ENCODE peak calls at places on chromosome 14, in ten cellular contexts. I is sigmoid colon; V is CD4-positive, alpha-beta memory T cell; D is psoas muscle; Y is neuronal stem cell; T is kidney; H is A549; B is left ventricle myocardium inferior; X is esophagus squamous epithelium; E is astrocyte. W is an unnamed sample. For H3K9me3, the result is how much of the 10 kb centered on the place peaks cover.

GRCh38 chr14:89388853-89389252 is 28.2 kb downstream of the FOXN3 start:
- DNase-seq in Y (no peak), E (no peak), T (no peak), V (no peak), X (no peak), B (no peak), H (no peak), I (peak), D (no peak), W (no peak)

GRCh38 chr14:36256131-36256801 is 64.2 kb downstream of the MBIP start:
- DNase-seq in Y (no peak), V (no peak), T (no peak), X (no peak), E (no peak), H (no peak), B (no peak), I (no peak), D (no peak), W (no peak)

GRCh38 chr14:52166822-52167221 is 98.0 kb upstream of the NID2 start:
- DNase-seq in Y (no peak), V (no peak), B (no peak), D (no peak), X (no peak), H (no peak), E (no peak), T (peak), I (no peak), W (no peak)

GRCh38 chr14:104845033-104845666 is 19.9 kb upstream of the CEP170B start:
- DNase-seq in T (peak), Y (no peak), D (no peak), I (peak), E (no peak), H (no peak), V (no peak), B (no peak), X (no peak), W (no peak)

GRCh38 chr14:61927521-61927920 is 165.3 kb downstream of the SNAPC1 start:
- DNase-seq in B (no peak), H (no peak), I (no peak), V (no peak), E (peak), X (no peak), T (no peak), Y (no peak), D (no peak), W (no peak)

GRCh38 chr14:29528889-29529288 is 398.8 kb downstream of the PRKD1 start:
- DNase-seq in B (no peak), V (no peak), D (no peak), E (peak), X (no peak), I (no peak), Y (no peak), T (no peak), H (no peak), W (no peak)

GRCh38 chr14:23951590-23952143 is 1.9 kb upstream of the DHRS4 start:
- DNase-seq in Y (no peak), X (no peak), I (no peak), B (no peak), V (no peak), D (no peak), T (no peak), E (no peak), H (no peak), W (no peak)

GRCh38 chr14:43894534-43894933 is 612.5 kb downstream of the FSCB start:
- DNase-seq in V (no peak), Y (no peak), H (no peak), I (no peak), X (no peak), B (no peak), T (no peak), D (no peak), E (no peak), W (no peak)

GRCh38 chr14:51938137-51938536 is 51.2 kb upstream of the RTRAF start:
- DNase-seq in H (no peak), Y (no peak), I (no peak), E (no peak), D (no peak), V (no peak), T (no peak), X (no peak), B (no peak), W (no peak)

GRCh38 chr14:79483472-79483871 is 727.8 kb downstream of the DIO2 start:
- DNase-seq in E (peak), H (no peak), X (no peak), I (no peak), Y (no peak), B (no peak), V (no peak), D (no peak), T (no peak), W (no peak)

GRCh38 chr14:79476133-79476532 is 735.2 kb downstream of the DIO2 start:
- DNase-seq in Y (no peak), I (no peak), D (no peak), X (no peak), V (no peak), B (no peak), T (no peak), E (no peak), H (no peak), W (no peak)

GRCh38 chr14:79476552-79476951 is 734.8 kb downstream of the DIO2 start:
- DNase-seq in T (no peak), H (no peak), V (no peak), D (no peak), I (no peak), B (no peak), Y (no peak), X (no peak), E (no peak), W (no peak)

GRCh38 chr14:79483989-79484388 is 727.3 kb downstream of the DIO2 start:
- DNase-seq in H (no peak), T (no peak), D (no peak), Y (no peak), X (no peak), B (no peak), I (no peak), E (no peak), V (no peak), W (no peak)

GRCh38 chr14:79480212-79480611 is 731.1 kb downstream of the DIO2 start:
- DNase-seq in E (peak), V (no peak), D (no peak), Y (no peak), T (no peak), I (no peak), H (no peak), B (no peak), X (no peak), W (no peak)
- H3K9me3 ChIP-seq in E (under half), V (under half), D (under half), Y (under half), T (under half), I (under half), H (under half), B (under half), X (under half), W (under half)

GRCh38 chr14:103353391-103353790 is 19.4 kb downstream of the EIF5 start:
- DNase-seq in H (no peak), V (no peak), Y (no peak), E (no peak), I (peak), D (no peak), B (no peak), X (no peak), T (no peak), W (no peak)

GRCh38 chr14:103360548-103360947 is 24.7 kb upstream of the MARK3 start:
- DNase-seq in I (peak), D (no peak), X (no peak), Y (no peak), B (no peak), V (no peak), T (no peak), H (no peak), E (no peak), W (no peak)

GRCh38 chr14:103354141-103354540 is 20.1 kb downstream of the EIF5 start:
- DNase-seq in Y (no peak), I (peak), E (no peak), H (no peak), B (no peak), T (no peak), X (no peak), D (no peak), V (no peak), W (no peak)

GRCh38 chr14:103361868-103362267 is 23.3 kb upstream of the MARK3 start:
- DNase-seq in D (no peak), Y (no peak), X (no peak), V (no peak), H (peak), B (no peak), T (no peak), E (peak), I (peak), W (no peak)

GRCh38 chr14:103356151-103356766 is 22.2 kb downstream of the EIF5 start:
- DNase-seq in I (no peak), B (no peak), H (no peak), T (no peak), X (no peak), V (no peak), Y (no peak), D (no peak), E (no peak), W (no peak)
- H3K27ac ChIP-seq in I (no peak), B (no peak), H (no peak), T (no peak), X (no peak), V (no peak), Y (no peak), D (no peak), E (no peak), W (peak)

DNA sequence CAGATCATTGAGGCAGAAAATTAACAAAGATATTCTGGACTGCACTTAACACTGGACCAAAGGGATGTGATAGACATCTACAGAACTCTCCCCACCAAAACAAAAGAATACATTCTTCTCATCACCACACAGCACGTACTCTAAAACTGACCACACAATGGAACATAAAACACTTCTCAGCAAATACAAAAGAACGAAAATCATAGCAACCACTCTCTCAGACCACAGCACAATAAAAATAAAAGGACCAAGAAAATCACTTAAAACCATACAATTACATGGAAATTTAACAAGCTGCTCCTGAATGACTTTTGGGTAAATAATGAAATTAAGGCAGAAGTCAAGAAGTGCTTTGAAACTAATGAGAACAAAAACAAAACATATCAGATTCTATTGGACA is 254.0 kb upstream of the STXBP6 start:
- DNase-seq in D (no peak), X (no peak), V (no peak), I (no peak), B (no peak), T (no peak), H (no peak), Y (no peak), E (no peak), W (no peak)
- H3K9me3 ChIP-seq in D (under half), X (under half), V (under half), I (under half), B (under half), T (under half), H (under half), Y (under half), E (under half), W (under half)

GRCh38 chr14:91280129-91280528 is 35.6 kb upstream of the GPR68 start:
- DNase-seq in E (no peak), T (no peak), D (no peak), I (no peak), H (no peak), B (no peak), Y (no peak), V (no peak), X (no peak), W (no peak)

GRCh38 chr14:91279354-91279753 is 34.9 kb upstream of the GPR68 start:
- DNase-seq in Y (no peak), B (no peak), I (no peak), D (peak), V (no peak), H (no peak), X (no peak), T (no peak), E (no peak), W (no peak)

GRCh38 chr14:91274796-91275195 is 30.3 kb upstream of the GPR68 start:
- DNase-seq in T (no peak), H (no peak), V (no peak), B (no peak), I (no peak), E (no peak), X (no peak), Y (no peak), D (peak), W (no peak)

GRCh38 chr14:91278383-91278715 is 33.8 kb upstream of the GPR68 start:
- DNase-seq in D (peak), T (no peak), Y (no peak), X (no peak), I (no peak), V (no peak), B (no peak), E (no peak), H (no peak), W (no peak)

DNA sequence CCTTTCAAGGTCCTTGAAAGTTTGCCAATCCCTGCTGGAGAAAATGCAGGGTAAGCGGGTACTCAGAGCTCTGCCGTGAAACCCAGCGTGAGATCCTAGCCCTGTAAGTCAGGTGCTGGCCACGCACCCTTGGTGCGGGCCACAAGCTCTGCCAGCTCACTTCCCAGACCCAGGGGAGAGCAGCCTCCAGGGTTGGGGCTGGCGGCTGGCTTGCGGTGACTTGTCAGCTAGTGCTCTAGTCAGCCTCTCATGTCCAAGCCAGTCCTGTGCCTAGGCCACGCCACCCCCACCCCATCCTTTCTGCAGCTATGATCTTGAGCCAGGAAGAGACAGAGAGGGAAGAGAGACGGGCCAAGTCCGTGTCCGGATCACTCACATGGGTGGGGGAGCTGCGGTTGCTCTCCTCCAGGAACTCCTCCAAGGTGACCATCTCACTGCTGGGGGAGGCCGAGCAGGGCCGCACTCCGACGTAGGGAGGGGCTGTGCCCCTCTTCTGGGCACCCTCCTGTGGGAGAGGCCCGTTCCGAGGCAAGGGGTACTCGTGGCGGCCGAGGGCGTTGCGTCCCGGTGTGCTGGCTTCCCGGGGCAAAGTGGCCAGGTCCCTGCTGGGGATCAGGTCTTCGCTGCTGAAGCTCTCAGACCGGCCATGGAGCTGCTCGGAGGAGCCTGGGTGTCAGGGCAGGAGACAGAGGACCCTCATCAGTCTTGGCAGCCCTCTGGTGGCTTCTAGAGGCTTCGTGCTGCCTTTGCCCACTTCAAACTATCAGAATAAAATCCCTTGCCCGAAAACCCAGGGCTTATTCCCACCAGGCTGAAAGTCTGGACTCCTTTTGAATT is 33.3 kb upstream of the GPR68 start:
- DNase-seq in I (no peak), X (no peak), D (peak), V (no peak), H (no peak), Y (no peak), B (no peak), E (no peak), T (peak), W (no peak)
- H3K27ac ChIP-seq in I (no peak), X (no peak), D (no peak), V (no peak), H (no peak), Y (no peak), B (no peak), E (no peak), T (no peak), W (no peak)

GRCh38 chr14:84303140-84303539 is 1226.8 kb upstream of the FLRT2 start:
- DNase-seq in Y (no peak), T (no peak), V (no peak), H (no peak), I (no peak), X (no peak), E (no peak), D (no peak), B (no peak), W (no peak)
- H3K9me3 ChIP-seq in Y (under half), T (under half), V (under half), H (under half), I (under half), X (under half), E (under half), D (under half), B (under half), W (under half)

GRCh38 chr14:84064756-84065155 is 1465.2 kb upstream of the FLRT2 start:
- DNase-seq in V (no peak), D (no peak), X (no peak), H (no peak), T (no peak), I (no peak), E (no peak), Y (no peak), B (no peak), W (no peak)
- H3K27ac ChIP-seq in V (no peak), D (no peak), X (no peak), H (no peak), T (no peak), I (no peak), E (no peak), Y (no peak), B (no peak), W (no peak)

GRCh38 chr14:102342238-102342637 is 20.5 kb downstream of the CINP start:
- DNase-seq in X (no peak), D (no peak), B (no peak), V (no peak), Y (no peak), I (no peak), E (no peak), H (no peak), T (no peak), W (no peak)

GRCh38 chr14:102344485-102344884 is 18.2 kb downstream of the CINP start:
- DNase-seq in V (no peak), I (no peak), T (no peak), X (no peak), B (no peak), E (no peak), D (no peak), H (no peak), Y (no peak), W (no peak)

GRCh38 chr14:102345232-102345631 is 17.5 kb downstream of the CINP start:
- DNase-seq in X (no peak), H (no peak), I (no peak), Y (no peak), V (no peak), T (no peak), E (no peak), D (no peak), B (no peak), W (no peak)

GRCh38 chr14:102341566-102341965 is 21.1 kb downstream of the CINP start:
- DNase-seq in Y (no peak), V (no peak), E (no peak), X (no peak), T (no peak), I (no peak), H (no peak), B (no peak), D (no peak), W (no peak)

DNA sequence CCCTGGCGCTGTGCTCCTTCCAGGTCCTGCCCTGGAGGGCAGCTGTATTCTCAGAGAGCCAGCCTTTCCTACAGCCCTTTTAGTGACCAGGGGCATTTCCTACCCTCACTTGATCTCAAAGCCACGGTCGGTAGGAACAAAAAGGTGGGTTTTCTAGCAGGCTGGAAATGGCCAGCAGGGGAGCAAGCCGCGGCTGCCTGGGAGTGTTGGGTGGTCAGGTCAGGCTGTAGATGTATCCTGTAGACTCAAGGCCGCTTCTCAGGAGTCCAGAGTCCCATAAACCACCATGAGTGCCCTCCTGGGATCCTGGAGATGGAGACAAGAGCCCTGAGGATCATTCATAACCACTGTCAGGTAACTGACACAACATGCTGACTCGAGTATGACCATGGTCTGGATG is 18.6 kb downstream of the CINP start:
- DNase-seq in E (no peak), Y (no peak), V (no peak), D (no peak), T (no peak), I (no peak), H (no peak), B (no peak), X (no peak), W (no peak)
- H3K9me3 ChIP-seq in E (under half), Y (under half), V (under half), D (under half), T (under half), I (under half), H (under half), B (under half), X (under half), W (under half)

GRCh38 chr14:68306265-68306933 is 486.5 kb downstream of the ZFP36L1 start:
- DNase-seq in D (no peak), I (no peak), B (no peak), X (no peak), E (no peak), V (no peak), H (no peak), T (no peak), Y (no peak), W (no peak)
- H3K27ac ChIP-seq in D (no peak), I (peak), B (no peak), X (no peak), E (no peak), V (no peak), H (no peak), T (peak), Y (no peak), W (no peak)

GRCh38 chr14:53526190-53526589 is 373.1 kb upstream of the DDHD1 start:
- DNase-seq in D (no peak), E (no peak), H (no peak), B (no peak), T (no peak), Y (no peak), I (no peak), V (no peak), X (no peak), W (no peak)

GRCh38 chr14:53529519-53529918 is 376.4 kb upstream of the DDHD1 start:
- DNase-seq in X (no peak), E (no peak), I (no peak), V (no peak), B (no peak), Y (no peak), D (no peak), T (no peak), H (no peak), W (no peak)

GRCh38 chr14:53523226-53523625 is 370.1 kb upstream of the DDHD1 start:
- DNase-seq in T (no peak), B (no peak), H (no peak), V (no peak), E (no peak), I (no peak), Y (no peak), D (no peak), X (no peak), W (no peak)

GRCh38 chr14:53528114-53528513 is 375.0 kb upstream of the DDHD1 start:
- DNase-seq in H (no peak), E (no peak), V (no peak), I (peak), X (no peak), T (no peak), B (no peak), Y (no peak), D (peak), W (no peak)

GRCh38 chr14:53525608-53526007 is 372.5 kb upstream of the DDHD1 start:
- DNase-seq in D (no peak), H (no peak), Y (no peak), X (no peak), V (no peak), T (no peak), B (no peak), E (no peak), I (no peak), W (no peak)
- H3K9me3 ChIP-seq in D (under half), H (under half), Y (under half), X (under half), V (under half), T (under half), B (under half), E (under half), I (under half), W (under half)

W was measured in CD8-positive, alpha-beta memory T cell.